ENCODE peak calls at places on chromosomes 5 and 9, in ten cellular contexts. G, J, P, Y, K, D, A, H, X and B are unnamed samples.

GRCh38 chr5:1062761-1063568 is 48.9 kb downstream of the SLC12A7 start:
- DNase-seq in G (no peak), J (no peak), P (peak; percentile 81), Y (no peak), K (peak; percentile 52), D (no peak), A (no peak), H (no peak), X (no peak), B (no peak)

GRCh38 chr5:111960466-111961215 is 203.6 kb upstream of the NREP start:
- DNase-seq in G (no peak), J (no peak), P (peak; percentile 61), Y (peak; percentile 17), K (no peak), D (peak; percentile 44), A (no peak), H (no peak), X (no peak), B (peak; percentile 58)

GRCh38 chr9:110029815-110030480 is 178.0 kb downstream of the C9orf152 start:
- DNase-seq in G (no peak), J (no peak), P (no peak), Y (no peak), K (no peak), D (no peak), A (no peak), H (no peak), X (no peak), B (no peak)

GRCh38 chr5:14467251-14467650 is 114.3 kb upstream of the OTULINL start:
- DNase-seq in G (no peak), J (no peak), P (no peak), Y (no peak), K (no peak), D (peak; percentile 86), A (no peak), H (no peak), X (no peak), B (no peak)

GRCh38 chr5:122615832-122616231 is 159.0 kb upstream of the SNX2 start:
- DNase-seq in G (no peak), J (no peak), P (no peak), Y (no peak), K (no peak), D (no peak), A (no peak), H (no peak), X (no peak), B (no peak)

GRCh38 chr9:116951588-116952433 is 264.7 kb downstream of the TRIM32 start:
- DNase-seq in G (no peak), J (no peak), P (peak; percentile 75), Y (peak; percentile 82), K (no peak), D (peak; percentile 64), A (no peak), H (no peak), X (no peak), B (peak; percentile 69)

GRCh38 chr5:134920848-134921575 is 16.1 kb downstream of the PCBD2 start:
- DNase-seq in G (no peak), J (no peak), P (peak; percentile 15), Y (no peak), K (no peak), D (no peak), A (no peak), H (no peak), X (no peak), B (no peak)

GRCh38 chr5:123512631-123513461 is 869 bp downstream of the CSNK1G3 start:
- DNase-seq in G (peak; percentile 18), J (peak; percentile 71), P (peak; percentile 89), Y (peak; percentile 27), K (peak; percentile 72), D (peak; percentile 25), A (peak; percentile 22), H (peak; percentile 29), X (peak; percentile 62), B (peak; percentile 34)

GRCh38 chr5:5634817-5635216 is 212.3 kb downstream of the ICE1 start:
- DNase-seq in G (no peak), J (no peak), P (no peak), Y (no peak), K (no peak), D (no peak), A (no peak), H (no peak), X (no peak), B (no peak)

GRCh38 chr9:124839612-124840299 is 13.5 kb upstream of the WDR38 start:
- DNase-seq in G (no peak), J (no peak), P (peak; percentile 92), Y (no peak), K (no peak), D (peak; percentile 31), A (no peak), H (no peak), X (no peak), B (peak; percentile 36)

GRCh38 chr5:67350600-67351315 is 154.2 kb upstream of the CD180 start:
- DNase-seq in G (peak; percentile 42), J (peak; percentile 54), P (peak; percentile 53), Y (no peak), K (no peak), D (no peak), A (no peak), H (no peak), X (no peak), B (no peak)

GRCh38 chr9:73011956-73012355 is 59.1 kb upstream of the ALDH1A1 start:
- DNase-seq in G (no peak), J (no peak), P (no peak), Y (no peak), K (no peak), D (no peak), A (no peak), H (no peak), X (no peak), B (peak; percentile 37)

GRCh38 chr5:117486879-117487391 is 912.3 kb upstream of the SEMA6A start:
- DNase-seq in G (no peak), J (no peak), P (no peak), Y (no peak), K (no peak), D (no peak), A (no peak), H (no peak), X (no peak), B (no peak)

GRCh38 chr5:88847410-88847809 is 35.6 kb downstream of the MEF2C start:
- DNase-seq in G (no peak), J (no peak), P (no peak), Y (no peak), K (no peak), D (no peak), A (no peak), H (no peak), X (no peak), B (no peak)

GRCh38 chr5:126445502-126446174 is 22.4 kb downstream of the GRAMD2B start:
- DNase-seq in G (no peak), J (no peak), P (no peak), Y (no peak), K (no peak), D (peak; percentile 53), A (no peak), H (no peak), X (no peak), B (no peak)

GRCh38 chr5:59640411-59640810 is 253.1 kb downstream of the PDE4D start:
- DNase-seq in G (no peak), J (no peak), P (no peak), Y (peak; percentile 38), K (peak; percentile 48), D (peak; percentile 60), A (peak; percentile 35), H (no peak), X (no peak), B (no peak)

GRCh38 chr9:73199886-73200285 is 48.2 kb downstream of the ANXA1 start:
- DNase-seq in G (no peak), J (no peak), P (no peak), Y (no peak), K (no peak), D (peak; percentile 50), A (no peak), H (no peak), X (no peak), B (no peak)

DNA sequence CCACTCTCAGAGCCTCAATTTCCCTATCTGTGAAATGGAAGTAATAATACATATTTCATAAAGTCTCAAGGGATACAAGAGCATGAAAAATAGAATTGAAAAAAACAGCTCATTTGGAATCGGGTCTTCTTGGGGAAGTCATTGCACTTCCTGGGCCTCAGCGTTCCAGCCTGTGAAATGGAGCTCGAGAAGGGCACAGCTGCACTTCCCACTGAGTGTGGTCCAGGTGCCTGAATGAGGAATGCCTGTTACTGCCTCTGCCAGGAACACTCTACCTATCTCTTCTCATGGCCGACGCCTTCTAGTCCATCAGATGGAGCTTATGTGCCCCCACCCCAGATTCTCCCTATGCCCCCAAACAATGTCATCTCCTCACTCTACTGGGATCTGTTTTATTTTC is 924 bp upstream of the NEURL1B start:
- DNase-seq in G (no peak), J (no peak), P (no peak), Y (no peak), K (peak; percentile 30), D (no peak), A (no peak), H (no peak), X (no peak), B (no peak)
- H3K4me3 ChIP-seq in G (no peak overlapping the region), J (no peak overlapping the region), P (no peak overlapping the region), Y (no peak overlapping the region), K (no peak overlapping the region), D (peak overlapping the region; percentile 76), A (no peak overlapping the region), H (peak overlapping the region; percentile 99), X (no peak overlapping the region), B (no peak overlapping the region)

GRCh38 chr5:133489632-133490031 is 122.7 kb downstream of the FSTL4 start:
- DNase-seq in G (no peak), J (no peak), P (no peak), Y (no peak), K (no peak), D (peak; percentile 56), A (no peak), H (no peak), X (no peak), B (no peak)
- TF ChIP-seq CTCF in G (no peak), J (no peak), P (no peak), Y (no peak), K (no peak), D (peak; percentile 61), A (no peak), H (no peak), X (peak; percentile 45), B (no peak)

DNA sequence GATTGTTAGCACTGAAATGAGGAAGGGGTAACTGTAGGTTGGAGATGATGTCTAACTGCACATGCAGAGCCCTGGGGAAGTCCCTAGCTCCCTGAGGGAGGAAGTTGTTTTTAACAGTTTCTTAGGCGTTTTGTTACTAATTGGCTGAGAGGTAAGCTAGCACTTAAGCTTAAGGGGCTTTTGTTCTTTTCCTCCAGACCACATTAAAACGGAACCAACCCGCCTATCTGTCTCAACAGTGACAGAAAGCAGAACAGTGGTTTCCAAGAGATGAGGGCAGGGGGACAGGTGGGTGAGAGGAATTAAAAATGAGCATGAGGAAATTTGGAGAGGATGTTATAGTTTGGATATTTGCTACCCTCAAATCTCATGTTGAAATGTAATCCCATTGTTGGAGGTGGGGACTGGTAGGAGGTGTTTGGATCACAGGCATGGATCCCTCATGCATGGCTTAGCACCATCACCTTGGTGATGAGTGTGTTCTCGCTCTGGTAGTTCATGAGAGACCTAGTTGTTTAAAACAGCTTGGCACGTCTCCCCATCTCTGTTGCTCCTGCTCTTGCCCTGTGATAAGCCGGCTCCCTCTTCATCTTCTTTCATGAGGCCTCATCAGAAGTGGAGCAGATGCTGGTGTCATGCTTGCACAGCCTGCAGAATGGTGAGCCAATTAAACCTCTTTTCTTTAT is 38.9 kb downstream of the LYRM7 start:
- DNase-seq in G (no peak), J (no peak), P (no peak), Y (no peak), K (no peak), D (no peak), A (no peak), H (no peak), X (no peak), B (no peak)
- H3K4me3 ChIP-seq in G (no peak overlapping the region), J (no peak overlapping the region), P (no peak overlapping the region), Y (no peak overlapping the region), K (no peak overlapping the region), D (no peak overlapping the region), A (no peak overlapping the region), H (no peak overlapping the region), X (no peak overlapping the region), B (no peak overlapping the region)

GRCh38 chr9:127406799-127407504 is 10.0 kb downstream of the SLC2A8 start:
- DNase-seq in G (no peak), J (no peak), P (no peak), Y (no peak), K (peak; percentile 63), D (no peak), A (no peak), H (no peak), X (no peak), B (no peak)
- TF ChIP-seq CTCF in G (no peak), J (no peak), P (no peak), Y (no peak), K (no peak), D (no peak), A (no peak), H (no peak), X (no peak), B (no peak)